ENCODE peak calls at places on chromosomes 1 and 21, in five cellular contexts. G is AG04450, I is neural progenitor cell, S is Caco-2, N is endothelial cell. T is an unnamed sample.

GRCh38 chr1:211088156-211088555 is 45.8 kb downstream of the KCNH1 start:
- DNase-seq in G (no peak), I (no peak), S (no peak), N (no peak), T (no peak)

GRCh38 chr21:14876464-14876863 is 188.3 kb downstream of the NRIP1 start:
- DNase-seq in G (no peak), I (no peak), S (no peak), N (no peak), T (no peak)

GRCh38 chr1:40948741-40949528 is 30.6 kb upstream of the CTPS1 start:
- DNase-seq in G (peak), I (peak), S (peak), N (peak), T (no peak)

GRCh38 chr1:8567146-8567545 is 249.2 kb downstream of the SLC45A1 start:
- DNase-seq in G (peak), I (no peak), S (no peak), N (no peak), T (no peak)

GRCh38 chr1:12179111-12179519 is 12.3 kb downstream of the TNFRSF1B start:
- DNase-seq in G (peak), I (no peak), S (no peak), N (no peak), T (no peak)

GRCh38 chr1:171226757-171227370 is 21.4 kb upstream of the FMO1 start:
- DNase-seq in G (peak), I (peak), S (peak), N (peak), T (no peak)

GRCh38 chr1:55426619-55427018 is 211.5 kb upstream of the USP24 start:
- DNase-seq in G (no peak), I (no peak), S (no peak), N (no peak), T (no peak)

GRCh38 chr1:179576509-179576908 is 761 bp upstream of the NPHS2 start:
- DNase-seq in G (no peak), I (no peak), S (no peak), N (no peak), T (no peak)

GRCh38 chr1:181166377-181167196 is 78.1 kb downstream of the IER5 start:
- DNase-seq in G (peak), I (peak), S (peak), N (peak), T (peak)

GRCh38 chr1:243396876-243397275 is 141.0 kb downstream of the SDCCAG8 start:
- DNase-seq in G (no peak), I (no peak), S (no peak), N (no peak), T (no peak)

GRCh38 chr1:93690921-93691789 is 9.5 kb upstream of the BCAR3 start:
- DNase-seq in G (no peak), I (peak), S (no peak), N (no peak), T (no peak)

GRCh38 chr1:61158592-61158991 is 76.2 kb downstream of the NFIA start:
- DNase-seq in G (no peak), I (no peak), S (no peak), N (no peak), T (no peak)

GRCh38 chr1:31828341-31828740 is 12.5 kb upstream of the SPOCD1 start:
- DNase-seq in G (no peak), I (no peak), S (no peak), N (no peak), T (no peak)

GRCh38 chr1:17829579-17829978 is 74.4 kb downstream of the ACTL8 start:
- DNase-seq in G (no peak), I (no peak), S (no peak), N (no peak), T (no peak)

GRCh38 chr1:17828991-17829390 is 73.9 kb downstream of the ACTL8 start:
- DNase-seq in G (no peak), I (no peak), S (no peak), N (no peak), T (no peak)

GRCh38 chr1:17825273-17826164 is 70.4 kb downstream of the ACTL8 start:
- DNase-seq in G (no peak), I (no peak), S (no peak), N (no peak), T (no peak)

GRCh38 chr1:17822741-17823426 is 67.8 kb downstream of the ACTL8 start:
- DNase-seq in G (no peak), I (no peak), S (no peak), N (no peak), T (no peak)

GRCh38 chr1:17826165-17826488 is 71.0 kb downstream of the ACTL8 start:
- DNase-seq in G (no peak), I (peak), S (peak), N (peak), T (no peak)
- TF ChIP-seq CTCF in G (peak), I (peak), S (peak), N (peak), T (peak)

DNA sequence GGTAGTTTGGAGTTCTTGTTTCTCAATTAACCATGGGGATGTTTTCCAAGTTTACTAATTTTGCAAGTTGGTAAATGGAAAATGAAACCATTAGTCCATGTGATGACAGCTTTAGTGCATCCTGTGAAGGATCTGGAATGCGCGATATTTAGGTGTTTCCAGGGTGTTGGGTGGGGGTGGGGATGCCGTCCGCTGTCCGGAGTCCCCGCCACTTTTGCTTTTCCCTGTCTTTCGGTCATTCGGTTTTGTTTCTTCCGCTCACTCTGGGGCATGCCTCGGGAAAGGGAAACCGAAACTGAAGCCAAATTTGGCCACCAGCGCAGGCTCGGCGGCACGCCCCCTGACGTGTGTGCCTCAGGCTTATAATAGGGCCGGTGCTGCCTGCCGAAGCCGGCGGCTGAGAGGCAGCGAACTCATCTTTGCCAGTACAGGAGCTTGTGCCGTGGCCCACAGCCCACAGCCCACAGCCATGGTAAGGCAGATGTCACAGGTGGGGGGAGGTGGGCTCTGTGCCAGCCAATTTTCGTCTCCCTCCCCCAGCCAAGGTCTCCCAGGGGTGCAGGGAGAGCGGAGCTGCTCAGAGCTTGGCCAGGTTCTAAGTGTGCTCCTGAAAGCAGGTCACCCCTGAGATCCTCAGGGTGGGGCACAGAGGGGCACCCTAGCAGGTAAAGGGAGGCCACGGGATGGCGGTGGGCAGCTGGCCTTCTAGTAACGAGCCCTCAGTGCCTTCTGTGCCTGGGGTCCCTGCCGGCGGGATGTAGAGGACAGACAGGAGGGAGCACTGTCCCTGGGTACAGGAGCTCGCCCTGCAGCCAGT is at the start of gene ISG15:
- DNase-seq in G (peak), I (peak), S (peak), N (peak), T (no peak)
- TF ChIP-seq CTCF in G (no peak), I (no peak), S (no peak), N (no peak), T (no peak)

DNA sequence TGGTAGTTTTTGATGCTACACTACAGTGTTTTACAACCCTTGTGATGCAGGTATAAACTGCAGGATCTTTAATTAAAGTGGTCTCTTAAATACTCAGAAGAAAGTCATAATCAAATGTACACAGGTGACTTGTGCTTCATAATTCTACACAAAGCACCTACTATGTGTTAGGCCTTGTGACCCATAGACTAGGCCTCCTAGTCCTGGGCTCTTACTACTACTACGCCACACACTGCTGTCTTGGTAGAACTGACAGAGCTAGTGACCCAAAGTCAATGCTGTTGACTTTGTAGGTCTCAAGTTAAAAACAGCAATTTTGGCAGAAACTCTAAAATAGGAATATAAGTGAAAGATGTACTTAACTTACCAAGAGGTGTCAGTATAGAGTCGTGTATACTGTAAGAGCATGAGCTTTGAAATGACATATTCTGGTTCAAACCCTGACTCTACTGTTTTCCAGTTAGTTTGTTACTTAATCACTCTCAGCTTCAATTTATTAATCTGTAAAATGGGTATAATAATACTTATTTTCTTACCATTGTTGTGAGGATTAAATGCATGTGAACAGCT is 48.6 kb upstream of the LMO4 start:
- DNase-seq in G (no peak), I (no peak), S (no peak), N (no peak), T (no peak)
- TF ChIP-seq CTCF in G (peak), I (peak), S (no peak), N (peak), T (peak)

DNA sequence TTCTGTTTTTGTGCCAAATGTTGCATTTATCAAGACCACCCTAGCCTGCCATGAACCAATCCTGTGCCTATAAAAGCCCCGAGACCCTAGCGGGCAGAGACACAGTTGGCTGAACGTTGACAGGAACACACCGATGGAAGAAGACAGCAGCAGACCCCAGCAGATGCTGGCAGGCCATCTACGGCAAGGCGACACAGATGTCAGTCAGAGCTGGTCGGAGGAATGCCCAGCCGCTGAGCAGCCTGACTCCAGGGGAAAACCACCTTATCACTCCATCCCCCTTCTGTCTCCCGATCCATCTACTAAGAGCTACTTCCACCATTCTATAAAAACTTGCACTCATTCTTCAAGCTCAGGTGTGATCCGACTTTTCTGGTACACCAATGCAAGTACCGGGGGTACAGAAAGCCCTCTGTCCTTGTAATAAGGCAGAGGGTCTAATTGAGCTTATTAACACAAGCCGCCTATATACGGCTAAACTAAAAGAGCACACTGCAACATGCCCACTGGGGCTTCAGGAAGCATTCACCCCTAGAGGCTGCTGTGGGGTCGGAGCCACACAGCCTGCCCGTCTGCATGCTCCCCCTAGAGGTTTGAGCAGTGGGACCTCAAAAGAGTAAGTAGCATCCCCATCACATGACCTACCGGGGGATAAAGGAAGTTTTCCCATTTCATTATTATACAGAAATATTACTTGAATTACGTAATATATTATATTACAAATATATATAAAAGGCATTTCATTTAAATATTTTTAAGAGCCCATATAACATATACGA is 1156.3 kb upstream of the B3GALT2 start:
- DNase-seq in G (no peak), I (peak), S (peak), N (no peak), T (no peak)
- TF ChIP-seq CTCF in G (no peak), I (peak), S (peak), N (no peak), T (peak)

DNA sequence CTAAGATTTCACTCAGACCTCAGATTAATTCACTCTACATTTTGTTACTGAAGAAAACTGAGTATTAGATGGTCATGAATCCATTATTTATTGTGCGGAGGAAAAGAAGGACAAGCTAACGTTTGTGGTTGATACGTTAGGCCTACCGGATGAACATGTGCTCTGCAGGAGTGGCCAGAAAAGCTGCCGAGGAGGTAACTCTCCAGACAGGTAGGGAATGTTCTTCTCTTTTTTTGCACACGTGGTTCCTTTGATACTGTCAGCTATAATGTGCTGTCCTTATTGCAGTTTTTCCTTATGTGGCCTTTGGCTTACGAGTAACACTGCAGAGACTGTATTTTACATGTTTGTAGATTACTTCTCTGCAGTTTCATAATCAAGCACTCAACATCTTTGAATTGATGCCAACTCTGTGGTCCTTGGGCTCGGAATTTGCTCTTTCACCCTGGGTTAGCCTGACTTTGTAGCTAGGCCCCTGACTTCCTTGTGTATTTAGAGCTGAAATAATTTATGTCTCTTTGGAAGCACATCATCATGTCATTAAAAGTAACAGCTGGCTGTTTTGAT is 13.6 kb downstream of the MTR start:
- DNase-seq in G (no peak), I (no peak), S (no peak), N (no peak), T (no peak)
- TF ChIP-seq CTCF in G (no peak), I (no peak), S (no peak), N (no peak), T (no peak)

T was measured in type B pancreatic cell.